ENCODE peak calls at places on chromosomes 4 and X, in nine cellular contexts. B is MM.1S, Q is neural progenitor cell, T is HCT116, U is SK-N-SH, H is GM23248, M is PC-3, R is hepatocyte, N is GM23338. C is an unnamed sample. For H3K4me1, the result is how much of the 10 kb centered on the place peaks cover.

GRCh38 chr4:31362756-31363155 is 642.6 kb downstream of the PCDH7 start:
- DNase-seq in T (no peak), U (no peak), H (no peak), B (no peak), Q (no peak), R (no peak), N (no peak), M (no peak), C (no peak)

GRCh38 chr4:24657768-24658617 is 73.6 kb upstream of the DHX15 start:
- DNase-seq in B (peak), M (peak), H (peak), U (no peak), Q (peak), T (peak), N (peak), R (peak), C (peak)

GRCh38 chr4:154517591-154517990 is 26.0 kb upstream of the DCHS2 start:
- DNase-seq in N (no peak), R (no peak), M (no peak), Q (no peak), H (no peak), T (no peak), B (no peak), U (no peak), C (no peak)

GRCh38 chr4:87012265-87012953 is 77.6 kb downstream of the AFF1 start:
- DNase-seq in T (no peak), N (no peak), U (no peak), R (peak), M (no peak), H (no peak), B (no peak), Q (no peak), C (no peak)

GRCh38 chr4:123339507-123340380 is 56.9 kb upstream of the SPRY1 start:
- DNase-seq in R (no peak), U (no peak), Q (peak), N (no peak), B (no peak), H (no peak), T (no peak), M (no peak), C (no peak)

GRCh38 chr4:8171941-8172924 is 13.6 kb upstream of the ABLIM2 start:
- DNase-seq in U (no peak), Q (no peak), T (no peak), N (no peak), B (no peak), R (no peak), M (no peak), H (no peak), C (no peak)

GRCh38 chrX:118626346-118626745 is 101.1 kb upstream of the IL13RA1 start:
- DNase-seq in U (no peak), H (no peak), T (no peak), B (no peak), R (no peak), Q (no peak), M (no peak), N (no peak), C (no peak)

GRCh38 chrX:115233497-115234219 is at the start of gene LRCH2:
- DNase-seq in U (peak), M (no peak), R (peak), N (peak), B (no peak), H (peak), Q (peak), T (no peak), C (no peak)

GRCh38 chr4:41135761-41136160 is 78.6 kb downstream of the APBB2 start:
- DNase-seq in R (no peak), Q (no peak), U (no peak), B (no peak), T (no peak), M (no peak), N (no peak), H (peak), C (no peak)

GRCh38 chrX:56995271-56995994 is at the start of gene SPIN3:
- DNase-seq in Q (peak), B (peak), U (peak), T (peak), H (peak), M (peak), N (peak), R (peak), C (no peak)

GRCh38 chr4:166021617-166022016 is 148.6 kb downstream of the TLL1 start:
- DNase-seq in Q (no peak), M (no peak), R (no peak), U (no peak), H (no peak), N (no peak), T (no peak), B (no peak), C (no peak)

GRCh38 chrX:141903400-141904155 is at the start of gene MAGEC1:
- DNase-seq in M (no peak), R (no peak), B (no peak), U (peak), N (no peak), T (no peak), H (no peak), Q (no peak), C (no peak)

GRCh38 chrX:129701624-129702069 is 37.1 kb upstream of the XPNPEP2 start:
- DNase-seq in R (no peak), T (no peak), B (no peak), N (no peak), M (no peak), U (no peak), Q (no peak), H (peak), C (no peak)

GRCh38 chr4:95141376-95141775 is 383.6 kb downstream of the BMPR1B start:
- DNase-seq in T (no peak), Q (no peak), U (no peak), R (no peak), M (no peak), N (no peak), B (no peak), H (peak), C (no peak)

GRCh38 chr4:176744091-176744490 is 48.6 kb downstream of the VEGFC start:
- DNase-seq in U (no peak), M (no peak), T (no peak), R (no peak), H (no peak), B (no peak), N (no peak), Q (no peak), C (no peak)

GRCh38 chr4:156795727-156796126 is 175.9 kb downstream of the PDGFC start:
- DNase-seq in R (no peak), T (no peak), Q (no peak), M (no peak), B (no peak), H (no peak), N (no peak), U (no peak), C (no peak)

GRCh38 chrX:9670136-9670905 is 95.3 kb downstream of the GPR143 start:
- DNase-seq in M (no peak), N (no peak), Q (no peak), T (no peak), R (no peak), B (no peak), H (peak), U (no peak), C (no peak)

GRCh38 chr4:60129740-60130139 is 1070.4 kb upstream of the ADGRL3 start:
- DNase-seq in T (no peak), B (no peak), R (no peak), Q (no peak), H (no peak), U (no peak), N (no peak), M (peak), C (no peak)

GRCh38 chrX:133999013-133999705 is 13.8 kb upstream of the GPC3 start:
- DNase-seq in Q (no peak), N (no peak), H (no peak), M (no peak), U (no peak), T (no peak), B (no peak), R (no peak), C (no peak)

GRCh38 chr4:39706334-39706733 is 8.4 kb downstream of the UBE2K start:
- DNase-seq in M (peak), U (no peak), H (peak), Q (no peak), B (no peak), R (peak), N (no peak), T (peak), C (no peak)

GRCh38 chr4:186587416-186588018 is 32.1 kb upstream of the MTNR1A start:
- DNase-seq in R (peak), T (peak), U (peak), B (peak), N (peak), M (peak), H (peak), Q (peak), C (peak)

GRCh38 chrX:149493567-149494562 is 11.2 kb downstream of the IDS start:
- DNase-seq in Q (no peak), R (no peak), H (peak), U (no peak), N (peak), T (no peak), M (peak), B (no peak), C (no peak)

GRCh38 chrX:68941385-68941952 is 112.6 kb downstream of the EFNB1 start:
- DNase-seq in M (no peak), H (no peak), Q (no peak), U (no peak), N (no peak), T (no peak), R (no peak), B (no peak), C (no peak)

GRCh38 chr4:52833941-52834525 is 28.1 kb upstream of the RASL11B start:
- DNase-seq in U (no peak), R (no peak), T (no peak), M (peak), H (peak), Q (no peak), B (no peak), N (peak), C (no peak)

GRCh38 chr4:159003420-159004253 is 99.2 kb upstream of the RAPGEF2 start:
- DNase-seq in B (no peak), M (no peak), H (peak), N (no peak), Q (no peak), U (no peak), T (no peak), R (no peak), C (no peak)

GRCh38 chr4:6019316-6020263 is 1.4 kb upstream of the C4orf50 start:
- DNase-seq in T (peak), U (peak), M (peak), B (peak), Q (peak), R (peak), N (peak), H (peak), C (peak)

DNA sequence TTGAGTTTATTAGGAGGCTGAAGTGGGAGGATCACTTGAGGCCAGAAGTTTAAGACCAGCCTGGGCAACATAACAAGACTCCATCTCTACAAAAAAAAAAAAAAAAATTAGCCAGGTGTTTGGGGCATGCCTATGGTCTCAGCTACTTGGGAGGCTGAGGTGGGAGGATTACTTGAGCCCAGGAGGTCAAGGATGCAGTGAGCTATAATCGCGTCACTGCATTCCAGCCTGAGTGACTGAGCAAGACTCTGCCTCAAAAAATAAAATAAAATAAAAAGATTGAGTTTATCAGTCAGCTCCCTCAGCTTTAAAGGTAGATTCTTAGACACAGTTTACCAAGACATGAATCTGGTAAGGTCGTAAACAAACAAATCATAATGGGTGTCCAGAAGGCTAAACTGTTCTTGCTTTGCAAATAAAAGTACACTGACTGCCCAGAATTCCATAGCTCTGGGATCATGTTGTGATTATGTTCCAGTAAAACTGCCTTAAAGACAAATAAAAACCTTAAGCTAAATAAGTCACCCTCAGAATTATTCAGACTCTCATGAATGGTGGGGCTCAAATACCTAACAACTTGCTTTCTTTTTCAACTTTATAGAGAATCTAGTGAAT is 18.7 kb downstream of the APOO start:
- DNase-seq in H (peak), Q (no peak), N (no peak), U (no peak), T (no peak), R (no peak), B (no peak), M (peak), C (no peak)
- TF ChIP-seq EZH2phosphoT487 in H (no peak), Q (no peak), N (no peak), U (no peak), T (no peak), R (no peak), B (no peak), M (no peak), C (no peak)

GRCh38 chr4:127968565-127968964 is 3.4 kb downstream of the ABHD18 start:
- DNase-seq in R (no peak), B (no peak), M (no peak), H (no peak), N (no peak), T (no peak), U (no peak), Q (no peak), C (no peak)

GRCh38 chr4:127965803-127966175 is 583 bp downstream of the ABHD18 start:
- DNase-seq in H (peak), R (peak), U (peak), T (peak), Q (no peak), B (peak), M (peak), N (peak), C (peak)

GRCh38 chr4:127959794-127960193 is 5.2 kb downstream of the MFSD8 start:
- DNase-seq in M (no peak), Q (no peak), U (no peak), N (no peak), T (no peak), R (no peak), B (no peak), H (peak), C (no peak)

GRCh38 chr4:127967141-127967775 is 2.1 kb downstream of the ABHD18 start:
- DNase-seq in H (no peak), T (no peak), R (no peak), Q (no peak), M (no peak), U (no peak), B (no peak), N (no peak), C (no peak)

DNA sequence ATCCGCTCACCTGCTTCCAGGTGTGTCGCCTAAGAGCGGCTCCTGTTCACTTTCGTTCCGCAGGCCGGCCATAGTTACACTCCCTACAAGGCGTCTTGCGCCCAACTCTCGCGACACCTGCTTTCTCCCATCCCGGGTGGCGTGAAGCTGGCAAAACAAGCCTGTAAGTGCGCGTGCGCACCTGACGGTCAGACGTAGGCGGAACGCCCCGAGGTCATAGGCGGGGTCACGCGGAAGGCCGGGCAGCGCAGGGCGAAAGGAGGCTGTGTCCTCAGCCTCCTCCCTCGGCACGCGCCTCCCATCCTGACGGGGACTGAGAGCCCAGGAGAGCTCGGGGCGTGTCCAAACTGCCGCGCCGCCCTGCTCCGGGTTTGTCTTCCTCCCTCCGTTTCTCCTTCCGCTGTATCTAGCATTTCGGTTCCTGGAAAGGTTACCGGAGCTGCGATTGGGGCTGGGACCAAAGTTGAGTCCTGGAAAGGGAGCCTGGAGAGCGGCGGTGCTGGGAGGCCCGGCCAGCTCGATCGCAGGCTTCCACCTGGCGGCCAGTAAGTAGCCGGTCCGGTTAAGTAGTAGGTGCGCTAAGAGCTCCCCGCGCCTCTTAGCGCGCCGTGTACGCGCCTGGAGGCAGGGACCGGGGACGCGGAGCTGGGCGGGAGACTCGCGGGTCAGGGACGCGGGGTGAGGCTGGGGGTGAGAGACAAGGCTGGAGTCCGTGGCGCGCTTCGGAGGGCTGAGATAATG is at the start of the genes ABHD18 and MFSD8:
- DNase-seq in U (peak), R (peak), Q (peak), H (peak), T (peak), M (peak), B (peak), N (peak), C (peak)
- H3K4me1 ChIP-seq in U (under half), R (under half), Q (under half), H (under half), T (under half), M (under half), B (under half), N (under half), C (under half)

GRCh38 chr4:112173593-112174559 is 28.6 kb downstream of the FAM241A start:
- DNase-seq in U (no peak), B (no peak), R (no peak), N (no peak), T (peak), H (peak), M (peak), Q (no peak), C (no peak)

GRCh38 chr4:112176596-112176995 is 31.3 kb downstream of the FAM241A start:
- DNase-seq in N (no peak), T (no peak), B (no peak), U (no peak), H (no peak), Q (no peak), M (no peak), R (no peak), C (no peak)

GRCh38 chr4:112178731-112179130 is 33.5 kb downstream of the FAM241A start:
- DNase-seq in B (no peak), T (no peak), R (no peak), H (peak), U (no peak), N (no peak), M (no peak), Q (no peak), C (no peak)

GRCh38 chr4:112172180-112172579 is 26.9 kb downstream of the FAM241A start:
- DNase-seq in R (no peak), T (no peak), N (no peak), M (no peak), Q (no peak), U (no peak), B (peak), H (no peak), C (peak)

GRCh38 chr4:112175840-112176239 is 30.6 kb downstream of the FAM241A start:
- DNase-seq in T (no peak), U (no peak), B (no peak), H (no peak), Q (no peak), M (no peak), R (no peak), N (no peak), C (no peak)
- TF ChIP-seq EZH2phosphoT487 in T (no peak), U (no peak), B (no peak), H (no peak), Q (no peak), M (no peak), R (no peak), N (no peak), C (no peak)

GRCh38 chrX:45747905-45748304 is 547.2 kb upstream of the DIPK2B start:
- DNase-seq in U (no peak), N (no peak), B (no peak), M (peak), Q (no peak), H (peak), T (no peak), R (no peak), C (no peak)
- H3K4me1 ChIP-seq in U (under half), N (under half), B (under half), M (half or more), Q (under half), H (half or more), T (half or more), R (under half), C (under half)